ENCODE peak calls at places on chromosome 4, in ten cellular contexts. One of them, this sample, is unnamed. For H3K9me3, the result is how much of the 10 kb centered on the place peaks cover.

GRCh38 chr4:151004222-151004621 is 10.9 kb downstream of the LRBA start:
- DNase-seq in A549: no peak
- DNase-seq in Peyer's patch: no peak
- DNase-seq in keratinocyte: no peak
- DNase-seq in kidney: no peak
- DNase-seq in CD8-positive, alpha-beta T cell: no peak
- DNase-seq in GM12878: no peak
- DNase-seq in upper lobe of right lung: no peak
- DNase-seq in PC-9: no peak
- DNase-seq in body of pancreas: no peak
- DNase-seq in this sample: no peak

GRCh38 chr4:68416591-68416990 is 30.7 kb upstream of the TMPRSS11E start:
- DNase-seq in Peyer's patch: no peak
- DNase-seq in PC-9: no peak
- DNase-seq in CD8-positive, alpha-beta T cell: no peak
- DNase-seq in keratinocyte: peak
- DNase-seq in kidney: no peak
- DNase-seq in A549: no peak
- DNase-seq in body of pancreas: no peak
- DNase-seq in GM12878: no peak
- DNase-seq in upper lobe of right lung: no peak
- DNase-seq in this sample: no peak

GRCh38 chr4:122980860-122981259 is 58.5 kb upstream of the NUDT6 start:
- DNase-seq in kidney: no peak
- DNase-seq in PC-9: no peak
- DNase-seq in keratinocyte: no peak
- DNase-seq in upper lobe of right lung: no peak
- DNase-seq in Peyer's patch: no peak
- DNase-seq in A549: no peak
- DNase-seq in body of pancreas: no peak
- DNase-seq in GM12878: no peak
- DNase-seq in CD8-positive, alpha-beta T cell: no peak
- DNase-seq in this sample: no peak

GRCh38 chr4:30903493-30903892 is 183.3 kb downstream of the PCDH7 start:
- DNase-seq in upper lobe of right lung: no peak
- DNase-seq in kidney: no peak
- DNase-seq in Peyer's patch: no peak
- DNase-seq in GM12878: no peak
- DNase-seq in PC-9: no peak
- DNase-seq in body of pancreas: no peak
- DNase-seq in A549: no peak
- DNase-seq in CD8-positive, alpha-beta T cell: no peak
- DNase-seq in keratinocyte: no peak
- DNase-seq in this sample: no peak

GRCh38 chr4:87978656-87979055 is 3.1 kb downstream of the SPP1 start:
- DNase-seq in CD8-positive, alpha-beta T cell: no peak
- DNase-seq in Peyer's patch: no peak
- DNase-seq in A549: peak
- DNase-seq in PC-9: no peak
- DNase-seq in upper lobe of right lung: no peak
- DNase-seq in body of pancreas: no peak
- DNase-seq in keratinocyte: no peak
- DNase-seq in kidney: no peak
- DNase-seq in GM12878: no peak
- DNase-seq in this sample: no peak

GRCh38 chr4:84573738-84574720 is 8.9 kb upstream of the CDS1 start:
- DNase-seq in GM12878: no peak
- DNase-seq in kidney: no peak
- DNase-seq in Peyer's patch: no peak
- DNase-seq in A549: peak
- DNase-seq in keratinocyte: no peak
- DNase-seq in upper lobe of right lung: no peak
- DNase-seq in body of pancreas: no peak
- DNase-seq in PC-9: no peak
- DNase-seq in CD8-positive, alpha-beta T cell: no peak
- DNase-seq in this sample: no peak

GRCh38 chr4:156293657-156294297 is 340.1 kb upstream of the CTSO start:
- DNase-seq in kidney: no peak
- DNase-seq in body of pancreas: no peak
- DNase-seq in Peyer's patch: no peak
- DNase-seq in keratinocyte: peak
- DNase-seq in GM12878: no peak
- DNase-seq in A549: peak
- DNase-seq in PC-9: no peak
- DNase-seq in upper lobe of right lung: no peak
- DNase-seq in CD8-positive, alpha-beta T cell: no peak
- DNase-seq in this sample: peak

GRCh38 chr4:55297346-55297745 is 48.7 kb upstream of the SRD5A3 start:
- DNase-seq in GM12878: no peak
- DNase-seq in keratinocyte: no peak
- DNase-seq in PC-9: peak
- DNase-seq in body of pancreas: no peak
- DNase-seq in Peyer's patch: no peak
- DNase-seq in A549: peak
- DNase-seq in CD8-positive, alpha-beta T cell: no peak
- DNase-seq in kidney: no peak
- DNase-seq in upper lobe of right lung: no peak
- DNase-seq in this sample: no peak

GRCh38 chr4:102627831-102628523 is 126.8 kb downstream of the NFKB1 start:
- DNase-seq in PC-9: peak
- DNase-seq in keratinocyte: no peak
- DNase-seq in upper lobe of right lung: no peak
- DNase-seq in kidney: no peak
- DNase-seq in Peyer's patch: no peak
- DNase-seq in body of pancreas: no peak
- DNase-seq in A549: peak
- DNase-seq in GM12878: no peak
- DNase-seq in CD8-positive, alpha-beta T cell: no peak
- DNase-seq in this sample: peak

GRCh38 chr4:94413085-94413685 is 38.6 kb upstream of the PDLIM5 start:
- DNase-seq in upper lobe of right lung: no peak
- DNase-seq in Peyer's patch: no peak
- DNase-seq in CD8-positive, alpha-beta T cell: no peak
- DNase-seq in body of pancreas: no peak
- DNase-seq in PC-9: no peak
- DNase-seq in A549: no peak
- DNase-seq in GM12878: no peak
- DNase-seq in kidney: no peak
- DNase-seq in keratinocyte: no peak
- DNase-seq in this sample: no peak
- H3K27ac ChIP-seq in upper lobe of right lung: no peak
- H3K27ac ChIP-seq in Peyer's patch: no peak
- H3K27ac ChIP-seq in CD8-positive, alpha-beta T cell: no peak
- H3K27ac ChIP-seq in body of pancreas: no peak
- H3K27ac ChIP-seq in PC-9: peak
- H3K27ac ChIP-seq in A549: peak
- H3K27ac ChIP-seq in GM12878: no peak
- H3K27ac ChIP-seq in kidney: no peak
- H3K27ac ChIP-seq in keratinocyte: no peak
- H3K27ac ChIP-seq in this sample: no peak

GRCh38 chr4:175139205-175139604 is 221.0 kb downstream of the ADAM29 start:
- DNase-seq in Peyer's patch: no peak
- DNase-seq in body of pancreas: no peak
- DNase-seq in CD8-positive, alpha-beta T cell: no peak
- DNase-seq in GM12878: no peak
- DNase-seq in A549: no peak
- DNase-seq in PC-9: no peak
- DNase-seq in kidney: no peak
- DNase-seq in keratinocyte: no peak
- DNase-seq in upper lobe of right lung: no peak
- DNase-seq in this sample: no peak
- H3K9me3 ChIP-seq in Peyer's patch: under half
- H3K9me3 ChIP-seq in body of pancreas: under half
- H3K9me3 ChIP-seq in CD8-positive, alpha-beta T cell: under half
- H3K9me3 ChIP-seq in GM12878: under half
- H3K9me3 ChIP-seq in A549: under half
- H3K9me3 ChIP-seq in PC-9: under half
- H3K9me3 ChIP-seq in kidney: under half
- H3K9me3 ChIP-seq in keratinocyte: under half
- H3K9me3 ChIP-seq in upper lobe of right lung: under half
- H3K9me3 ChIP-seq in this sample: under half

GRCh38 chr4:165588534-165589310 is 209.9 kb downstream of the CPE start:
- DNase-seq in body of pancreas: no peak
- DNase-seq in CD8-positive, alpha-beta T cell: no peak
- DNase-seq in A549: no peak
- DNase-seq in kidney: no peak
- DNase-seq in keratinocyte: no peak
- DNase-seq in GM12878: no peak
- DNase-seq in PC-9: no peak
- DNase-seq in upper lobe of right lung: no peak
- DNase-seq in Peyer's patch: no peak
- DNase-seq in this sample: no peak

GRCh38 chr4:165580379-165580905 is 201.6 kb downstream of the CPE start:
- DNase-seq in CD8-positive, alpha-beta T cell: no peak
- DNase-seq in A549: peak
- DNase-seq in Peyer's patch: no peak
- DNase-seq in keratinocyte: peak
- DNase-seq in body of pancreas: peak
- DNase-seq in PC-9: no peak
- DNase-seq in GM12878: no peak
- DNase-seq in kidney: no peak
- DNase-seq in upper lobe of right lung: no peak
- DNase-seq in this sample: no peak

GRCh38 chr4:165583341-165583740 is 204.5 kb downstream of the CPE start:
- DNase-seq in kidney: no peak
- DNase-seq in keratinocyte: no peak
- DNase-seq in PC-9: no peak
- DNase-seq in CD8-positive, alpha-beta T cell: no peak
- DNase-seq in GM12878: no peak
- DNase-seq in A549: no peak
- DNase-seq in body of pancreas: no peak
- DNase-seq in upper lobe of right lung: no peak
- DNase-seq in Peyer's patch: no peak
- DNase-seq in this sample: no peak

GRCh38 chr4:165584916-165585315 is 206.1 kb downstream of the CPE start:
- DNase-seq in kidney: no peak
- DNase-seq in PC-9: no peak
- DNase-seq in body of pancreas: no peak
- DNase-seq in GM12878: no peak
- DNase-seq in keratinocyte: no peak
- DNase-seq in Peyer's patch: no peak
- DNase-seq in upper lobe of right lung: no peak
- DNase-seq in CD8-positive, alpha-beta T cell: no peak
- DNase-seq in A549: no peak
- DNase-seq in this sample: no peak
- H3K27ac ChIP-seq in kidney: no peak
- H3K27ac ChIP-seq in PC-9: no peak
- H3K27ac ChIP-seq in body of pancreas: no peak
- H3K27ac ChIP-seq in GM12878: no peak
- H3K27ac ChIP-seq in keratinocyte: no peak
- H3K27ac ChIP-seq in Peyer's patch: no peak
- H3K27ac ChIP-seq in upper lobe of right lung: no peak
- H3K27ac ChIP-seq in CD8-positive, alpha-beta T cell: no peak
- H3K27ac ChIP-seq in A549: no peak
- H3K27ac ChIP-seq in this sample: no peak

GRCh38 chr4:11250510-11250909 is 178.2 kb downstream of the HS3ST1 start:
- DNase-seq in Peyer's patch: no peak
- DNase-seq in keratinocyte: no peak
- DNase-seq in A549: no peak
- DNase-seq in PC-9: no peak
- DNase-seq in CD8-positive, alpha-beta T cell: no peak
- DNase-seq in GM12878: no peak
- DNase-seq in upper lobe of right lung: no peak
- DNase-seq in body of pancreas: no peak
- DNase-seq in kidney: no peak
- DNase-seq in this sample: no peak
- H3K9me3 ChIP-seq in Peyer's patch: under half
- H3K9me3 ChIP-seq in keratinocyte: under half
- H3K9me3 ChIP-seq in A549: under half
- H3K9me3 ChIP-seq in PC-9: under half
- H3K9me3 ChIP-seq in CD8-positive, alpha-beta T cell: under half
- H3K9me3 ChIP-seq in GM12878: under half
- H3K9me3 ChIP-seq in upper lobe of right lung: under half
- H3K9me3 ChIP-seq in body of pancreas: under half
- H3K9me3 ChIP-seq in kidney: under half
- H3K9me3 ChIP-seq in this sample: under half

GRCh38 chr4:3385719-3386440 is 55.9 kb upstream of the HGFAC start:
- DNase-seq in A549: no peak
- DNase-seq in body of pancreas: no peak
- DNase-seq in upper lobe of right lung: peak
- DNase-seq in CD8-positive, alpha-beta T cell: no peak
- DNase-seq in kidney: peak
- DNase-seq in Peyer's patch: no peak
- DNase-seq in GM12878: no peak
- DNase-seq in keratinocyte: peak
- DNase-seq in PC-9: no peak
- DNase-seq in this sample: no peak
- H3K27ac ChIP-seq in A549: no peak
- H3K27ac ChIP-seq in body of pancreas: no peak
- H3K27ac ChIP-seq in upper lobe of right lung: peak
- H3K27ac ChIP-seq in CD8-positive, alpha-beta T cell: no peak
- H3K27ac ChIP-seq in kidney: peak
- H3K27ac ChIP-seq in Peyer's patch: peak
- H3K27ac ChIP-seq in GM12878: no peak
- H3K27ac ChIP-seq in keratinocyte: peak
- H3K27ac ChIP-seq in PC-9: no peak
- H3K27ac ChIP-seq in this sample: no peak

DNA sequence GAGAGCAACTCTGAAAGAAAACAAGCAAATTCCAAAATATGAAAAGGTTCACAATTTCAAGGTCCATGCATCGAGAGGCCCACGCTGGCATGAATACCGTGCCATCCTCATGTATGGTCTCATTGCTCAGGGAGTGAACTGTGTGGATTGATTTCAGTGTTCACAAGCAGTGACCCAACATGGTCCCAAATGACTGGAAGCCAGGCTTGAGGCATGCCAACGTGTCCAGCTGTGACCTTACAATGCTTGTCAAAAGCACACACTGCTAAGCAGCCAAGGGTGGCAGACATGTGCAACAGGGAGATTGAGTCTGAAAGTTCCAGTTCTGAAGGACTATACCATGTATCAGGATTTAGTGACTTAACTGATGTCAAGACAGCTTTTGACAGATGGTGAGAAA is 58.7 kb upstream of the CLDN24 start:
- DNase-seq in GM12878: no peak
- DNase-seq in keratinocyte: no peak
- DNase-seq in body of pancreas: no peak
- DNase-seq in CD8-positive, alpha-beta T cell: no peak
- DNase-seq in Peyer's patch: no peak
- DNase-seq in kidney: no peak
- DNase-seq in PC-9: no peak
- DNase-seq in upper lobe of right lung: no peak
- DNase-seq in A549: no peak
- DNase-seq in this sample: no peak
- H3K9me3 ChIP-seq in GM12878: under half
- H3K9me3 ChIP-seq in keratinocyte: under half
- H3K9me3 ChIP-seq in body of pancreas: under half
- H3K9me3 ChIP-seq in CD8-positive, alpha-beta T cell: under half
- H3K9me3 ChIP-seq in Peyer's patch: under half
- H3K9me3 ChIP-seq in kidney: under half
- H3K9me3 ChIP-seq in PC-9: under half
- H3K9me3 ChIP-seq in upper lobe of right lung: under half
- H3K9me3 ChIP-seq in A549: under half
- H3K9me3 ChIP-seq in this sample: under half

This sample was measured in AG04450.